ENCODE peak calls at places on chromosomes 13 and 19, in seven cellular contexts. T is transverse colon, M is testis, A is ascending aorta, D is GM23338, B is GM23248, Z is SJSA1. Q is an unnamed sample.

GRCh38 chr19:3358919-3359849 is 7.2 kb upstream of the NFIC start:
- DNase-seq in T (peak; percentile 78), M (peak; percentile 61), A (peak; percentile 81), D (peak; percentile 33), B (peak; percentile 76), Z (peak; percentile 41), Q (no peak)

GRCh38 chr13:103156346-103156998 is 90.3 kb upstream of the SLC10A2 start:
- DNase-seq in T (no peak), M (no peak), A (no peak), D (no peak), B (no peak), Z (no peak), Q (no peak)

GRCh38 chr13:20424959-20425358 is 100.7 kb downstream of the CRYL1 start:
- DNase-seq in T (no peak), M (no peak), A (no peak), D (no peak), B (no peak), Z (peak; percentile 40), Q (peak; percentile 26)

GRCh38 chr13:112928958-112929777 is 39.8 kb upstream of the MCF2L start:
- DNase-seq in T (peak; percentile 66), M (no peak), A (no peak), D (no peak), B (peak; percentile 35), Z (no peak), Q (no peak)

GRCh38 chr13:94712287-94712811 is at the start of gene SOX21:
- DNase-seq in T (no peak), M (no peak), A (no peak), D (peak; percentile 68), B (peak; percentile 19), Z (no peak), Q (no peak)

GRCh38 chr19:38162094-38162493 is 61.9 kb downstream of the DPF1 start:
- DNase-seq in T (no peak), M (no peak), A (no peak), D (no peak), B (no peak), Z (no peak), Q (no peak)

GRCh38 chr19:3108775-3109174 is 14.6 kb downstream of the GNA11 start:
- DNase-seq in T (peak; percentile 72), M (peak; percentile 75), A (no peak), D (peak; percentile 92), B (peak; percentile 74), Z (peak; percentile 59), Q (peak; percentile 18)

GRCh38 chr19:47284324-47284899 is 9.7 kb downstream of the INAFM1 start:
- DNase-seq in T (no peak), M (peak; percentile 53), A (no peak), D (peak; percentile 83), B (peak; percentile 53), Z (peak; percentile 65), Q (peak; percentile 33)

GRCh38 chr19:46451352-46451751 is 20.0 kb downstream of the PNMA8A start:
- DNase-seq in T (no peak), M (no peak), A (no peak), D (no peak), B (no peak), Z (no peak), Q (no peak)

GRCh38 chr19:18946335-18946734 is 5.3 kb upstream of the HOMER3 start:
- DNase-seq in T (no peak), M (no peak), A (no peak), D (no peak), B (no peak), Z (no peak), Q (no peak)

GRCh38 chr19:18948976-18949356 is 7.9 kb upstream of the HOMER3 start:
- DNase-seq in T (no peak), M (no peak), A (no peak), D (no peak), B (no peak), Z (no peak), Q (no peak)

GRCh38 chr19:18946918-18947317 is 5.9 kb upstream of the HOMER3 start:
- DNase-seq in T (peak; percentile 69), M (no peak), A (no peak), D (no peak), B (no peak), Z (no peak), Q (no peak)

GRCh38 chr19:18949858-18950257 is 8.8 kb upstream of the HOMER3 start:
- DNase-seq in T (no peak), M (no peak), A (no peak), D (no peak), B (no peak), Z (no peak), Q (no peak)

DNA sequence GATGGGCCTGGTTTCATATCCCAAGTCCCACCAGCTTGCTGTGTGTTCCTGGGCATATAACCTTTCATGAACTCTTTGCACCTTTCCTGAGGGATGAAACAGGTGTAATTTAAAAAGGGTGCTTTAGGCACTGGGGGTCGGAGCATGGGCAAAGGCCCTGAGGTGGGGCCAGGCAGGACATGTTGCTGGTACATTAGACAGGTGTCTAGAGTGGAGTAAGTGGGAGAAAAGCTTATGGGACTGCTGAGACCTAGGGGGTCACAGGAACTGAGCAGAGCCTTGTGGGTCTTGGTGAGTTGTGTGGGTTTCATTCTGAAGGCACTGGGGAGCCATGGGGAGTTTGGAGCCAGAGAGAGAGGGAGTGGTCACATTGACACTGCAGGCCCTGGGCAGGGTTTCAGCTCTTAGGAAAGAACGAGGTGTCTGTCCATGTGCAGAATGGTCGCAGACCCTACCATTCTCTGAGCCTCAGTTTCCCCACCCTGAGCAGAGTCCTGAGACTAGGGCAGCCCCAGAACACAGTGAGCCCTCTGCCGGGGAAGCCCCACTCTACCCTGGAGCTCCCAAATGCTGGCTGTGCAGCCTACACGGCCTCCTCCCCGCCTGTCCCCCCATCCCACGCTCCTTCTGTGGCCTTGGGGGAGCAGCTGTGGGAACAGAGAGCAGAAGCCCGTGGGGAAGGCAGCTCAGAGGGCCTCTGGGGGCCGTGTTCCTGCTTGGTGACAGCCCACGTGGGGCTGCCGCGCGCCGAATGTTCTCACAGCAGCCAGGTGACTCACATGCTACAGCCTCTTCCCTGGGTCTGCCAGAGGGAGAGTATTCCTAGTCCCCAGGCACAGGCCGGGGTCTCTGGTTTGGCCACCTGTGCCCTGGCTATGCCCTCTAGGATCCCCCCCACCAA is 7.3 kb upstream of the HOMER3 start:
- DNase-seq in T (no peak), M (no peak), A (no peak), D (no peak), B (no peak), Z (no peak), Q (no peak)
- H3K27ac ChIP-seq in T (no peak overlapping the region), M (no peak overlapping the region), A (no peak overlapping the region), D (no peak overlapping the region), B (no peak overlapping the region), Z (no peak overlapping the region), Q (no peak overlapping the region)

DNA sequence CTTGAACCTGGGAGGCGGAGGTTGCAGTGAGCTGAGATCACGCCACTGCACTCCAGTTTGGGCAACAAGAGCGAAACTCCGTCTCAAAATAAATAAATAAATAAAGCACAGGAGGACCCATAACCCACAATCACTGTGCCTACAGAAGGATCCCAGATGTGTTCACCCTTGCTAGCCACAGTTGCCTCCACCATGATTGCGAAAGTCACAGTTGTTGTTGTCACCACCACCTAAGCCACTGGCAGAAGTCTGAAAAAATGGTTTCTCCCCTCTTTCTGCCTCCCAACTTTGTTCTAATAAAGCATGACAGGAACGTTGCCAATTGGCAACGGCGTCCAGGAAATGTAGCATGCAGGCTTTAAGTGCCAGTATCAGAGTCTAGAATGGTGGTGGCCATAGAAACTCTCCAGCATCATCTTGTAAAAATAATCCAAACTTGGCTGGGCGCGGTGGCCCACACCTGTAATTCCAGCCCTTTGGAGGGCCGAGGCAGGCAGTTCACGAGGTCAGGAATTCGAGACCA is 2.2 kb upstream of the EPS15L1 start:
- DNase-seq in T (no peak), M (no peak), A (no peak), D (no peak), B (no peak), Z (no peak), Q (no peak)
- H3K27ac ChIP-seq in T (no peak overlapping the region), M (no peak overlapping the region), A (no peak overlapping the region), D (no peak overlapping the region), B (no peak overlapping the region), Z (no peak overlapping the region), Q (no peak overlapping the region)

GRCh38 chr13:28467034-28467433 is 27.9 kb downstream of the FLT1 start:
- DNase-seq in T (no peak), M (no peak), A (no peak), D (no peak), B (no peak), Z (no peak), Q (no peak)

GRCh38 chr13:28469316-28469715 is 25.6 kb downstream of the FLT1 start:
- DNase-seq in T (no peak), M (no peak), A (no peak), D (no peak), B (no peak), Z (no peak), Q (no peak)

GRCh38 chr13:28466151-28466550 is 28.8 kb downstream of the FLT1 start:
- DNase-seq in T (no peak), M (no peak), A (no peak), D (no peak), B (no peak), Z (no peak), Q (no peak)

GRCh38 chr13:28468520-28468915 is 26.4 kb downstream of the FLT1 start:
- DNase-seq in T (no peak), M (no peak), A (no peak), D (no peak), B (no peak), Z (no peak), Q (no peak)

GRCh38 chr13:28467886-28468519 is 26.9 kb downstream of the FLT1 start:
- DNase-seq in T (no peak), M (no peak), A (no peak), D (no peak), B (no peak), Z (no peak), Q (no peak)
- H3K27ac ChIP-seq in T (no peak overlapping the region), M (no peak overlapping the region), A (no peak overlapping the region), D (peak overlapping the region; percentile 68), B (no peak overlapping the region), Z (no peak overlapping the region), Q (no peak overlapping the region)

DNA sequence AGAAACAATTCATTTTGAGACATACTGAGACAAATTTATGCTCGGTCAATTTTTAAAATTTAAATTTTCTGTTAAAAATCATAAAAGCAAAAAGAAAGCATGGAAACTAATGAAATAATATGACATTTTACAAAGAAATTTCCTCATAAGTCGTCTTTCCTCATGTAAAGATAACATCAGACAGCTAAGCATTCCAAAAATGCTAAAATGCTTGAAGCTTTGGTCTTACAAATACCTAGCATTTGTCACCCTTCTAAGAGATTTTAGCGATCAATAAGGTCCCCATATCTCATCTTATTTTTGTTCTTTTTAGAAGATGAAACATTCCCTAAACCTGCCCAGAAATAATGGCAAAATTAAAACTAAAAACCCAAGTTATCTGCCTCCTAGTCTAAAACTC is 68.5 kb upstream of the FREM2 start:
- DNase-seq in T (no peak), M (no peak), A (no peak), D (no peak), B (no peak), Z (no peak), Q (no peak)
- H3K27ac ChIP-seq in T (no peak overlapping the region), M (no peak overlapping the region), A (no peak overlapping the region), D (no peak overlapping the region), B (no peak overlapping the region), Z (no peak overlapping the region), Q (no peak overlapping the region)